ENCODE peak calls at places on chromosomes 11 and 22, in five cellular contexts. One of them, this sample, is unnamed. For H3K4me1, the result is how much of the 10 kb centered on the place peaks cover.

GRCh38 chr11:30889116-30889765 is 303.1 kb upstream of the MPPED2 start:
- DNase-seq in DND-41: no peak
- DNase-seq in fibroblast of lung: peak
- DNase-seq in HCT116: no peak
- DNase-seq in K562: no peak
- DNase-seq in this sample: no peak

GRCh38 chr11:128784059-128784804 is 82.9 kb downstream of the KCNJ1 start:
- DNase-seq in DND-41: no peak
- DNase-seq in fibroblast of lung: no peak
- DNase-seq in HCT116: no peak
- DNase-seq in K562: no peak
- DNase-seq in this sample: no peak

GRCh38 chr11:65008873-65009272 is 5.1 kb upstream of the ARL2 start:
- DNase-seq in DND-41: no peak
- DNase-seq in fibroblast of lung: no peak
- DNase-seq in HCT116: no peak
- DNase-seq in K562: no peak
- DNase-seq in this sample: no peak

GRCh38 chr11:44634401-44635281 is 69.2 kb downstream of the CD82 start:
- DNase-seq in DND-41: peak
- DNase-seq in fibroblast of lung: peak
- DNase-seq in HCT116: peak
- DNase-seq in K562: peak
- DNase-seq in this sample: peak

GRCh38 chr11:32895471-32895870 is 2.9 kb downstream of the QSER1 start:
- DNase-seq in DND-41: no peak
- DNase-seq in fibroblast of lung: no peak
- DNase-seq in HCT116: no peak
- DNase-seq in K562: no peak
- DNase-seq in this sample: no peak

GRCh38 chr11:102724904-102725515 is at the start of gene MMP8:
- DNase-seq in DND-41: no peak
- DNase-seq in fibroblast of lung: no peak
- DNase-seq in HCT116: no peak
- DNase-seq in K562: no peak
- DNase-seq in this sample: no peak

GRCh38 chr22:37020192-37020479 is 594 bp downstream of the MPST start:
- DNase-seq in DND-41: no peak
- DNase-seq in fibroblast of lung: peak
- DNase-seq in HCT116: peak
- DNase-seq in K562: peak
- DNase-seq in this sample: peak

GRCh38 chr11:33722579-33723234 is 13.5 kb downstream of the CD59 start:
- DNase-seq in DND-41: no peak
- DNase-seq in fibroblast of lung: peak
- DNase-seq in HCT116: no peak
- DNase-seq in K562: peak
- DNase-seq in this sample: no peak

GRCh38 chr11:70738661-70739060 is 340.3 kb downstream of the CTTN start:
- DNase-seq in DND-41: no peak
- DNase-seq in fibroblast of lung: no peak
- DNase-seq in HCT116: no peak
- DNase-seq in K562: no peak
- DNase-seq in this sample: no peak

GRCh38 chr11:96012086-96012824 is 88.3 kb upstream of the MTMR2 start:
- DNase-seq in DND-41: peak
- DNase-seq in fibroblast of lung: peak
- DNase-seq in HCT116: peak
- DNase-seq in K562: peak
- DNase-seq in this sample: peak

GRCh38 chr11:102168483-102168882 is 58.2 kb downstream of the YAP1 start:
- DNase-seq in DND-41: no peak
- DNase-seq in fibroblast of lung: no peak
- DNase-seq in HCT116: no peak
- DNase-seq in K562: no peak
- DNase-seq in this sample: no peak

GRCh38 chr11:34197256-34197655 is 91.8 kb downstream of the NAT10 start:
- DNase-seq in DND-41: no peak
- DNase-seq in fibroblast of lung: no peak
- DNase-seq in HCT116: no peak
- DNase-seq in K562: no peak
- DNase-seq in this sample: no peak

GRCh38 chr11:64959498-64959897 is 12.4 kb downstream of the MAJIN start:
- DNase-seq in DND-41: no peak
- DNase-seq in fibroblast of lung: no peak
- DNase-seq in HCT116: no peak
- DNase-seq in K562: no peak
- DNase-seq in this sample: no peak

GRCh38 chr11:103609117-103610066 is 427.0 kb upstream of the DDI1 start:
- DNase-seq in DND-41: no peak
- DNase-seq in fibroblast of lung: peak
- DNase-seq in HCT116: peak
- DNase-seq in K562: no peak
- DNase-seq in this sample: no peak

GRCh38 chr11:126862664-126863247 is 137.8 kb downstream of the KIRREL3 start:
- DNase-seq in DND-41: peak
- DNase-seq in fibroblast of lung: no peak
- DNase-seq in HCT116: no peak
- DNase-seq in K562: no peak
- DNase-seq in this sample: no peak

GRCh38 chr11:11349051-11349450 is 4.0 kb downstream of the CSNK2A3 start:
- DNase-seq in DND-41: no peak
- DNase-seq in fibroblast of lung: peak
- DNase-seq in HCT116: no peak
- DNase-seq in K562: no peak
- DNase-seq in this sample: no peak

GRCh38 chr11:65917434-65918210 is 1.2 kb downstream of the C11orf68 start:
- DNase-seq in DND-41: no peak
- DNase-seq in fibroblast of lung: no peak
- DNase-seq in HCT116: no peak
- DNase-seq in K562: no peak
- DNase-seq in this sample: no peak

GRCh38 chr11:83816572-83817187 is 530.5 kb upstream of the CCDC90B start:
- DNase-seq in DND-41: no peak
- DNase-seq in fibroblast of lung: peak
- DNase-seq in HCT116: no peak
- DNase-seq in K562: peak
- DNase-seq in this sample: peak

GRCh38 chr22:28986366-28986765 is 75.3 kb downstream of the C22orf31 start:
- DNase-seq in DND-41: no peak
- DNase-seq in fibroblast of lung: peak
- DNase-seq in HCT116: no peak
- DNase-seq in K562: no peak
- DNase-seq in this sample: no peak

GRCh38 chr11:121464352-121464946 is 11.7 kb upstream of the SORL1-AS1 start:
- DNase-seq in DND-41: peak
- DNase-seq in fibroblast of lung: peak
- DNase-seq in HCT116: peak
- DNase-seq in K562: no peak
- DNase-seq in this sample: peak

GRCh38 chr11:70928854-70929598 is 323.4 kb downstream of the SHANK2 start:
- DNase-seq in DND-41: no peak
- DNase-seq in fibroblast of lung: no peak
- DNase-seq in HCT116: no peak
- DNase-seq in K562: no peak
- DNase-seq in this sample: no peak

GRCh38 chr11:116851631-116852030 is 14.2 kb upstream of the APOA1 start:
- DNase-seq in DND-41: peak
- DNase-seq in fibroblast of lung: no peak
- DNase-seq in HCT116: no peak
- DNase-seq in K562: no peak
- DNase-seq in this sample: no peak

GRCh38 chr22:43253839-43254238 is 66.9 kb upstream of the TTLL12 start:
- DNase-seq in DND-41: no peak
- DNase-seq in fibroblast of lung: no peak
- DNase-seq in HCT116: no peak
- DNase-seq in K562: no peak
- DNase-seq in this sample: no peak

GRCh38 chr22:43256569-43257360 is 69.8 kb upstream of the TTLL12 start:
- DNase-seq in DND-41: no peak
- DNase-seq in fibroblast of lung: no peak
- DNase-seq in HCT116: no peak
- DNase-seq in K562: no peak
- DNase-seq in this sample: no peak

GRCh38 chr22:43252319-43252718 is 65.4 kb upstream of the TTLL12 start:
- DNase-seq in DND-41: no peak
- DNase-seq in fibroblast of lung: no peak
- DNase-seq in HCT116: no peak
- DNase-seq in K562: no peak
- DNase-seq in this sample: no peak

GRCh38 chr22:43257549-43257948 is 70.6 kb upstream of the TTLL12 start:
- DNase-seq in DND-41: no peak
- DNase-seq in fibroblast of lung: no peak
- DNase-seq in HCT116: no peak
- DNase-seq in K562: no peak
- DNase-seq in this sample: no peak

GRCh38 chr22:43255299-43255698 is 68.4 kb upstream of the TTLL12 start:
- DNase-seq in DND-41: no peak
- DNase-seq in fibroblast of lung: no peak
- DNase-seq in HCT116: no peak
- DNase-seq in K562: no peak
- DNase-seq in this sample: no peak
- H3K4me2 ChIP-seq in DND-41: no peak
- H3K4me2 ChIP-seq in fibroblast of lung: no peak
- H3K4me2 ChIP-seq in HCT116: no peak
- H3K4me2 ChIP-seq in K562: no peak
- H3K4me2 ChIP-seq in this sample: no peak

GRCh38 chr11:1338201-1339065 is 29.0 kb upstream of the TOLLIP start:
- DNase-seq in DND-41: no peak
- DNase-seq in fibroblast of lung: no peak
- DNase-seq in HCT116: no peak
- DNase-seq in K562: no peak
- DNase-seq in this sample: no peak
- H3K4me1 ChIP-seq in DND-41: under half
- H3K4me1 ChIP-seq in fibroblast of lung: under half
- H3K4me1 ChIP-seq in HCT116: under half
- H3K4me1 ChIP-seq in K562: under half
- H3K4me1 ChIP-seq in this sample: under half

DNA sequence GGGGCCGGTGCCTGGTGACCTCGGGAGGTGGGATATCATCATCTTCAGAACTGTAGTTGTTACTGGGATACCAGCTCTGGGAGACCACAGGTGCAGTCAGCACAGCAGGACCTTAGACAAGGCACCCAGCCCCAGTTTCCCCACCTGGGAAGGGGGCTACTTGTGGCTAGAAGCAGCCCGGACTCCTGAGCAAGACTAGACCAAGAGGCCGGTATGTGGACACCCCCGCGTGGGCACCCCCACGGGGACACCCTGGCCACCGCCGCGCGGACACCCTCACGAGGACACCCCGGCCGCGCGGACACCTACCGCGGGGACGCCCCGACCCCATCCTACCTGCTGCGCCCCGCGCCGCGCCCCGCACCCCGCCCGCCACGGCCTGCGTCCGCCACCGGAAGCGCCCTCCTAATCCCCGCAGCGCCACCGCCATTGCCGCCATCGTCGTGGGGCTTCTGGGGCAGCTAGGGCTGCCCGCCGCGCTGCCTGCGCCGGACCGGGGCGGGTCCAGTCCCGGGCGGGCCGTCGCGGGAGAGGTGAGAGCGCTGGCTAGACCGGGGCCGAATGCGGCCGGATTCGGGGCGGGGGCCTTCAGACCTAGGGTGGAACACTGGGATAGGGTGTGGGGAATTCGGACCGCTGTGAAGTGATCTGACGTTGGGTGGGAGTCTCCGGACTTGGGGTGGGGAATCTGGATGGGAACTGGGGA is at the start of the genes COMT and TXNRD2:
- DNase-seq in DND-41: peak
- DNase-seq in fibroblast of lung: peak
- DNase-seq in HCT116: no peak
- DNase-seq in K562: peak
- DNase-seq in this sample: peak
- H2AFZ ChIP-seq in DND-41: peak
- H2AFZ ChIP-seq in fibroblast of lung: peak
- H2AFZ ChIP-seq in HCT116: no peak
- H2AFZ ChIP-seq in K562: peak
- H2AFZ ChIP-seq in this sample: peak

DNA sequence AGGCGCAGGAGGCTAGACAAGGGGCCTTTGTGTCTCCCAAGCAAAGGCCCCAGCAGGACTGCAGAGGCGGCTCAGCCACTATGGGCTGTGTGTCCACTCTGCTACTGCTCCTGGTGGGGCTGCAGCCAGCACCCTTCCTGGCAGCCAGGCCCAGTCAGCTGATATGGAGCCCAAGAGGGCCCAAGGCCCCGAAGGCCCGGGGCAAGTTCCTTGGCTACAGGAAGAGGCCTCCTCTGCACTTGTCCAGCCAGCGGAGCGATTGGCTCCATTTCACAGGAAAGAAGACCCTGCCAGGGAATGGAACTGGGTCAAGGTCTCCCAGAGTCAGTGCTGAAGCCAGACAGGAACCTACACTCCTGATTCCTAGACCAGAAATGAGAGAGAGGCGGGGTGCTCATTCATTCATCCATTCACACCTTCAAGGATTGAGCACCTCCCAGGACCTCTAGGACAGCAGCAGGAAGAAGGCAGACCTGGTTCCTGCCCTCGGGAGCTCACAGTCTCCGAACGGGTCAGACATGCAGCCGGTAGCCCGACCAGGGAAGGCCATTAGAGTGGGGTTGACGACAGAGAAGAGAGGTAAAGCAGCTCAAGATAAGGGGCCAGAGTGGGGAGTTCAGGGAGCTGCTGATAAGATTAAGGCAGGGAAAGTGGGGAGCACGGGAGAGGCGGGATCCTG is 811 bp upstream of the P2RY2 start:
- DNase-seq in DND-41: no peak
- DNase-seq in fibroblast of lung: no peak
- DNase-seq in HCT116: no peak
- DNase-seq in K562: peak
- DNase-seq in this sample: no peak
- H3K4me2 ChIP-seq in DND-41: no peak
- H3K4me2 ChIP-seq in fibroblast of lung: no peak
- H3K4me2 ChIP-seq in HCT116: peak
- H3K4me2 ChIP-seq in K562: peak
- H3K4me2 ChIP-seq in this sample: no peak

DNA sequence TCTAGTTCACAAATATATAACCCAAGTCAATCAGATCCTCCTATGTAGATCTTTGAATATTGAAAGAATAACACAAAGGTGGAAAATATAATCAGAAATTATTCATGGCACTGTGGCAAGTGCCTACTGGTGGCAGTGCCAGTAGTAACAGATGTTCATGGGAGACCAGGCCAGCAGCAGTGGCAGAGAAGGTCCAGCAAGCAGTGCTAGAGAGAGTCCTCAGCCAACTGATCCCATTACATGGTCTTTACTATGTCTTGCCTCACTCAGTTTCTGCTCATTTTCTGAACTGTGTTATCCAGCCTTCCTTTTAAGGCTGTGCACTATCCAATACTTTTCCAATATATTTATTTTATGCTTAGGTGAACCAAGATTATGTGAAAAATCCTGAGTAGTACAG is 124.9 kb downstream of the MRTFA start:
- DNase-seq in DND-41: no peak
- DNase-seq in fibroblast of lung: peak
- DNase-seq in HCT116: no peak
- DNase-seq in K562: no peak
- DNase-seq in this sample: no peak
- H3K4me1 ChIP-seq in DND-41: under half
- H3K4me1 ChIP-seq in fibroblast of lung: under half
- H3K4me1 ChIP-seq in HCT116: under half
- H3K4me1 ChIP-seq in K562: under half
- H3K4me1 ChIP-seq in this sample: half or more